ENCODE peak calls at places on chromosomes 13 and 19, in ten cellular contexts. M is CD4-positive, alpha-beta T cell; L is kidney epithelial cell; B is DMS153; G is mesenteric fat pad; O is stimulated activated CD4-positive, alpha-beta T cell treated with anti-CD3 and anti-CD28 coated beads, Interleukin-1b, Interleukin-23, amount 100 ng/mL, for 1 hour; F is ELR; E is kidney tubule cell; Q is stimulated activated CD8-positive, alpha-beta memory T cell treated with anti-CD3 and anti-CD28 coated beads, Interleukin-2, amount 100 ng/mL, for 1 hour; J is endothelial cell. C is an unnamed sample.

GRCh38 chr19:29831686-29832085 is 19.9 kb downstream of the CCNE1 start:
- DNase-seq in M (no peak), L (no peak), B (no peak), G (peak; percentile 65), O (no peak), F (peak; percentile 20), E (no peak), Q (no peak), J (no peak), C (no peak)

GRCh38 chr13:37144661-37145060 is 39.2 kb upstream of the CSNK1A1L start:
- DNase-seq in M (no peak), L (no peak), B (no peak), G (no peak), O (no peak), F (no peak), E (no peak), Q (no peak), J (no peak), C (no peak)

GRCh38 chr13:62687727-62688126 is 1272.1 kb upstream of the PCDH20 start:
- DNase-seq in M (no peak), L (no peak), B (no peak), G (no peak), O (no peak), F (no peak), E (no peak), Q (no peak), J (no peak), C (no peak)

GRCh38 chr19:40229484-40229883 is 3.0 kb upstream of the CCNP start:
- DNase-seq in M (no peak), L (peak; percentile 14), B (no peak), G (no peak), O (no peak), F (peak; percentile 68), E (peak; percentile 92), Q (no peak), J (no peak), C (no peak)

GRCh38 chr19:2089001-2089711 is 7.0 kb downstream of the MOB3A start:
- DNase-seq in M (no peak), L (no peak), B (no peak), G (no peak), O (no peak), F (peak; percentile 83), E (no peak), Q (no peak), J (no peak), C (peak; percentile 89)

GRCh38 chr19:45151821-45152503 is 8.8 kb downstream of the NKPD1 start:
- DNase-seq in M (no peak), L (no peak), B (no peak), G (no peak), O (no peak), F (no peak), E (no peak), Q (no peak), J (no peak), C (no peak)

GRCh38 chr19:39296906-39297305 is 699 bp downstream of the IFNL1 start:
- DNase-seq in M (no peak), L (no peak), B (no peak), G (no peak), O (no peak), F (no peak), E (no peak), Q (no peak), J (no peak), C (no peak)

GRCh38 chr19:49056101-49056901 is 1.2 kb downstream of the CGB7 start:
- DNase-seq in M (peak; percentile 43), L (peak; percentile 4), B (no peak), G (no peak), O (no peak), F (peak; percentile 76), E (peak; percentile 52), Q (no peak), J (peak; percentile 64), C (peak; percentile 41)

GRCh38 chr19:9801976-9802375 is 16.9 kb downstream of the FBXL12 start:
- DNase-seq in M (no peak), L (no peak), B (no peak), G (no peak), O (no peak), F (no peak), E (no peak), Q (no peak), J (no peak), C (no peak)

GRCh38 chr19:1814391-1814790 is 2.3 kb upstream of the ATP8B3 start:
- DNase-seq in M (no peak), L (no peak), B (no peak), G (no peak), O (no peak), F (no peak), E (no peak), Q (no peak), J (no peak), C (no peak)

GRCh38 chr13:21717817-21718216 is 46.9 kb downstream of the FGF9 start:
- DNase-seq in M (no peak), L (peak; percentile 16), B (no peak), G (no peak), O (no peak), F (no peak), E (peak; percentile 78), Q (no peak), J (no peak), C (no peak)

GRCh38 chr13:113299951-113300350 is 2.9 kb downstream of the LAMP1 start:
- DNase-seq in M (no peak), L (no peak), B (no peak), G (no peak), O (no peak), F (no peak), E (peak; percentile 60), Q (no peak), J (no peak), C (no peak)